ENCODE peak calls at places on chromosomes 2 and 18, in four cellular contexts. O is fibroblast of villous mesenchyme, Y is foreskin fibroblast, V is brain microvascular endothelial cell. Q is an unnamed sample.

GRCh38 chr18:79890638-79891037 is 60.8 kb downstream of the SLC66A2 start:
- DNase-seq in V (no peak), O (no peak), Y (no peak), Q (no peak)

GRCh38 chr2:241356871-241357260 is 781 bp downstream of the FARP2 start:
- DNase-seq in V (no peak), Y (no peak), O (no peak), Q (no peak)

GRCh38 chr2:68466361-68466777 is 725 bp downstream of the FBXO48 start:
- DNase-seq in O (peak), Y (peak), V (peak), Q (peak)

GRCh38 chr2:176188969-176189665 is 649 bp downstream of the HOXD1 start:
- DNase-seq in Y (no peak), O (no peak), V (no peak), Q (no peak)

GRCh38 chr18:12287684-12288405 is 20.2 kb upstream of the TUBB6 start:
- DNase-seq in O (peak), Y (peak), V (peak), Q (peak)

GRCh38 chr2:181916726-181917377 is 25.3 kb downstream of the ITPRID2 start:
- DNase-seq in O (no peak), V (peak), Y (no peak), Q (no peak)

GRCh38 chr2:180630756-180631155 is 349.6 kb upstream of the UBE2E3 start:
- DNase-seq in V (peak), O (no peak), Y (no peak), Q (no peak)

GRCh38 chr2:25257032-25257455 is 84.7 kb downstream of the DNMT3A start:
- DNase-seq in O (peak), Y (peak), V (peak), Q (peak)

GRCh38 chr2:235665656-235666239 is 171.9 kb downstream of the AGAP1 start:
- DNase-seq in V (no peak), O (peak), Y (no peak), Q (no peak)

GRCh38 chr2:68251187-68251854 is 1.0 kb downstream of the PPP3R1 start:
- DNase-seq in Y (peak), V (peak), O (peak), Q (no peak)

GRCh38 chr2:129849559-129850160 is 129.8 kb upstream of the RAB6C start:
- DNase-seq in Y (peak), O (peak), V (no peak), Q (peak)

GRCh38 chr2:24065341-24065740 is 10.8 kb downstream of the SF3B6 start:
- DNase-seq in Y (no peak), V (no peak), O (no peak), Q (no peak)

GRCh38 chr18:54558609-54559585 is 32.1 kb upstream of the DYNAP start:
- DNase-seq in V (no peak), O (peak), Y (no peak), Q (no peak)

GRCh38 chr18:12032786-12033642 is 51.7 kb downstream of the IMPA2 start:
- DNase-seq in O (peak), Y (peak), V (no peak), Q (peak)

GRCh38 chr2:193876980-193877379 is 1682.2 kb upstream of the TMEFF2 start:
- DNase-seq in Y (no peak), O (no peak), V (no peak), Q (no peak)

GRCh38 chr2:71852141-71852711 is 295.4 kb downstream of the CYP26B1 start:
- DNase-seq in V (no peak), Y (no peak), O (no peak), Q (no peak)

GRCh38 chr2:151118269-151118668 is 143.4 kb downstream of the RBM43 start:
- DNase-seq in Y (no peak), O (no peak), V (no peak), Q (no peak)

GRCh38 chr18:66560092-66560491 is 43.8 kb downstream of the CDH19 start:
- DNase-seq in V (peak), O (no peak), Y (no peak), Q (no peak)

GRCh38 chr2:9665903-9666302 is 35.1 kb upstream of the YWHAQ start:
- DNase-seq in V (peak), Y (peak), O (no peak), Q (peak)

DNA sequence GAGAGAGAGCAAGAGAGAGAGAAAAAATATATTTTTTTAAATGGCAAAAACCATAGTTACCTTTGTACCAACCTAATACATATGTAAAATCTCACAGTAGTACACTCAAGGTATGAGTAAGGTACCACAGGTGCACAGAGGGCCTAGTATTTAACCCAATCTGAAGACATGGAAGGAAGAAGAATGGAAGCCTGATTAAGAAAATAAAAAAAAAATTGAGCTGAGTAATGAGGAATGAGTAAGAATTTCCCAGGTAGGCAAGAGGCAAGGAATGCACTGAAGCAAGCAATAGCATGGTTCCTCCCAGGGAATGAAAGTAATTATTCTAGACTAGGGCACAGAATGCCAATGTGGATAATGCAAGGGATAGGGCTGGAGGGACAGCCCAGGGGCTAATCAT is 294.2 kb downstream of the FIGN start:
- DNase-seq in V (no peak), O (no peak), Y (no peak), Q (no peak)
- H3K4me3 ChIP-seq in V (no peak), O (no peak), Y (no peak), Q (no peak)

DNA sequence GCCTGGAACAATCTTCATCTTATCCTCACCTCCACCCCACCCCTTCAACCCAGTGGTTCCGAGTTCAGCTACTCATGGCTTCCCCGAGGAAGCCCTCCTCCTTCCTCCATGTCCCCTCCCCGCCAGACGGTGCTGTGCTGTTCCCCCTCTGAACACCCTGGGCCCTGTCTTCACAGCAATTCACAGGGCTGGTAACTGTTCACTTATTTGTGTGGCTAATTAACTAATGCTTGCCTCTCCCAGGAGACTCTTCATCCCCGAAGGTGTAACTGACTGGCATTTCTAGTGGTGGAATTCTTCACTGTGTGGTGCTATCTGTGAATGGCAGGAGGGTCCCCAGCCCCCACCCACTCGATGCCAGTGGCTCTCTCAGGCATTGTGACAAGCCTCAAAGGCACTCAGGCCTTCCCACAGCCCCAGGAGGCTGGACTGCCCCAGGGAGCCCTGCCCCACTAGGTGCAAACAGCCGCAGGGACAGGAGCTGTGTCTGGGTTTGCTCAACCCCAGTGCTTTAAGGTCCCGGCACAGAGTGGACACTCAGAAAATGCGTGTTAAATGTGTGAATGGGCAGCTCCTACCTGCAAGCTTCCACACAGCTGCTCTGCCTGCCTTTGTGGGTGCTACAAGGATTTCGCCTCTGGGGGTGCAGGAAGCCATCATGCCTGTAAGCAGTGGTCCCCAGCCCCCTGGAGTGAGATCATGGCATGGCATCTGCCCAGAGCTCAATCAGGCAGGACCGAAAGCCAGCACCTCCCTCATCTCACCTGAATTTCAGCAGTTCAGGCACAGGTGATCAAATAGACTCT is 133.6 kb upstream of the ID2 start:
- DNase-seq in V (no peak), Y (no peak), O (no peak), Q (no peak)
- TF ChIP-seq CTCF in V (peak), Y (no peak), O (no peak), Q (no peak)

DNA sequence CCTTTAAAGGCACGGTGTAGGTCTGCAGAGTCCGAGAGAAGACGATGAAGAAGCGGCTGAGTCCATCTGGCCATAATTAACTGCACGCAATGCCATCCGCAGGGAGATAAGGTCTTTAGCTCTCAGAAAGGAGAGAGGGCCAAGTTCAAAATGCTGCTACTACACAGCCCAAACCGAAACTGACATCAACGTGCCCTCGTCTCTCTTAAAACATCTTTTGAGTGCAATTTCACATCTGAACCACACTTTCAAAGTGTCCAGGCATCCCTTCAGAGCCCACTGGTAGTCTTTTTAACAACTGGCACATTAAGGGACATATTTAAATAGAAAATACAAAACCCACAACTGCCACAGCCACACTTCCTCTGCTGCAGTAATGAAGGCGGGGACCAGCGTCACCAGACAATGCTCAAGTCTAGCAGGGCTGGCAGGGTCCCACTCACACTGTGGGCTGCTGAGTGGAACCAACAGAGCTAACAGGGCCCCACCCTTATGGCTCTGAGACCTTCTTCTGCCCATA is 35.8 kb downstream of the ST3GAL5 start:
- DNase-seq in V (no peak), O (peak), Y (peak), Q (no peak)
- H3K4me3 ChIP-seq in V (no peak), O (peak), Y (peak), Q (no peak)

GRCh38 chr2:82790277-82791021 is 1668.6 kb downstream of the SUCLG1 start:
- DNase-seq in O (peak), Y (peak), V (peak), Q (peak)
- TF ChIP-seq CTCF in O (no peak), Y (no peak), V (no peak), Q (no peak)

GRCh38 chr2:220593526-220593925 is 966.1 kb downstream of the SLC4A3 start:
- DNase-seq in V (no peak), Y (no peak), O (no peak), Q (no peak)
- H3K4me3 ChIP-seq in V (no peak), Y (no peak), O (no peak), Q (no peak)

DNA sequence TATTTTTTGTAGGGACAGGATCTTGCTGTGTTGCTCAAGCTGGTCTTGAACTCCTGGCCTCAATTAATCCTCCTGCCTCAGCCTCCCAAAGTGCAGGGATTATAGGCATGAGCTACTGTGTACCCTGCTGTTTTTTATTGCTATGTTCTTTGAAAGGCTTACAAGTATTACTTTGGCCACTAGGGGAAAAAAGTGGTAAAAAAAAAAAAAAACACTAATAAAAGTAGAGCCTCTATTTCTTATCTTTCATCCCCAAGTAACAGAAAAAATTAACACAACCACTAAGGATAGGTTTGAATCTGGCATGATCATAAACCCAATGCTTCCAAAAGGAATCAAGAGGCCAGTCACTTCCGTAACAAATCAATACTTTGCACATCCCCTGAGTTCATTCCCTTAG is 11.6 kb downstream of the NOL10 start:
- DNase-seq in V (no peak), O (no peak), Y (no peak), Q (no peak)
- TF ChIP-seq CTCF in V (peak), O (peak), Y (peak), Q (peak)

GRCh38 chr18:44969214-44969842 is 288.6 kb downstream of the SETBP1 start:
- DNase-seq in Y (no peak), V (no peak), O (no peak), Q (no peak)
- H3K4me3 ChIP-seq in Y (no peak), V (no peak), O (no peak), Q (no peak)